ENCODE peak calls at places on chromosomes 2 and 18, in five cellular contexts. U, C, D, W and S are unnamed samples.

GRCh38 chr2:173355132-173355865 is 627 bp downstream of the CDCA7 start:
- DNase-seq in D (no peak), C (no peak), U (peak; percentile 88), W (peak; percentile 60), S (peak; percentile 78)

GRCh38 chr18:45775726-45776125 is 49.7 kb upstream of the SIGLEC15 start:
- DNase-seq in C (no peak), U (no peak), W (no peak), D (no peak), S (peak; percentile 26)

GRCh38 chr18:36194719-36195315 is 7.5 kb downstream of the MOCOS start:
- DNase-seq in U (no peak), W (no peak), D (no peak), C (no peak), S (no peak)

GRCh38 chr18:7370375-7370774 is 139.5 kb downstream of the LRRC30 start:
- DNase-seq in U (no peak), D (no peak), C (no peak), W (no peak), S (no peak)

GRCh38 chr2:9474361-9475117 is at the start of gene IAH1:
- DNase-seq in W (no peak), C (peak; percentile 69), U (peak; percentile 45), D (peak; percentile 86), S (peak; percentile 82)

GRCh38 chr2:9690252-9690651 is 59.5 kb upstream of the YWHAQ start:
- DNase-seq in C (no peak), U (no peak), W (peak; percentile 55), D (no peak), S (peak; percentile 19)

GRCh38 chr2:219045937-219046550 is 4.7 kb upstream of the CFAP65 start:
- DNase-seq in W (peak; percentile 27), U (peak; percentile 82), D (no peak), C (no peak), S (peak; percentile 89)

GRCh38 chr18:79988925-79989361 is 580 bp upstream of the TXNL4A start:
- DNase-seq in W (peak; percentile 59), U (peak; percentile 60), C (no peak), D (no peak), S (peak; percentile 78)

GRCh38 chr18:2978626-2979025 is 34.3 kb downstream of the LPIN2 start:
- DNase-seq in W (peak; percentile 91), U (no peak), D (no peak), C (no peak), S (no peak)

GRCh38 chr2:143282684-143283083 is 153.5 kb downstream of the ARHGAP15 start:
- DNase-seq in U (no peak), C (no peak), W (no peak), D (no peak), S (no peak)

GRCh38 chr2:174610243-174610995 is 12.8 kb upstream of the WIPF1 start:
- DNase-seq in W (no peak), C (no peak), D (no peak), U (no peak), S (no peak)

GRCh38 chr2:233116946-233117345 is 56.8 kb downstream of the INPP5D start:
- DNase-seq in U (no peak), C (no peak), D (no peak), W (no peak), S (no peak)

GRCh38 chr2:106039634-106040033 is 154.5 kb downstream of the UXS1 start:
- DNase-seq in C (no peak), U (no peak), D (no peak), W (no peak), S (no peak)

GRCh38 chr2:136324966-136325365 is 207.0 kb upstream of the CXCR4 start:
- DNase-seq in D (no peak), U (no peak), W (no peak), C (no peak), S (no peak)

GRCh38 chr18:58190842-58191530 is 147.0 kb downstream of the NEDD4L start:
- DNase-seq in W (peak; percentile 26), D (no peak), C (no peak), U (no peak), S (no peak)

GRCh38 chr2:66440692-66441091 is 5.8 kb downstream of the MEIS1 start:
- DNase-seq in C (no peak), D (no peak), W (no peak), U (peak; percentile 80), S (peak; percentile 37)

GRCh38 chr2:67526283-67526682 is 129.2 kb downstream of the ETAA1 start:
- DNase-seq in U (no peak), W (peak; percentile 90), C (no peak), D (no peak), S (no peak)

GRCh38 chr2:32522770-32523169 is 105.1 kb upstream of the TTC27 start:
- DNase-seq in D (no peak), W (peak; percentile 12), U (no peak), C (no peak), S (no peak)

GRCh38 chr18:75057169-75057789 is 151.7 kb downstream of the PTGR3 start:
- DNase-seq in D (no peak), U (no peak), W (no peak), C (no peak), S (no peak)

GRCh38 chr18:51279367-51279984 is 82.0 kb upstream of the MEX3C start:
- DNase-seq in C (no peak), D (no peak), W (no peak), U (no peak), S (no peak)

GRCh38 chr2:134700730-134701129 is 18.1 kb downstream of the TMEM163 start:
- DNase-seq in C (no peak), U (no peak), D (no peak), W (no peak), S (no peak)

GRCh38 chr2:26064846-26065245 is 31.0 kb downstream of the RAB10 start:
- DNase-seq in W (no peak), C (no peak), U (no peak), D (no peak), S (no peak)

GRCh38 chr18:12327510-12328178 is 19.6 kb downstream of the TUBB6 start:
- DNase-seq in D (peak; percentile 75), W (peak; percentile 69), U (peak; percentile 84), C (peak; percentile 63), S (peak; percentile 90)

GRCh38 chr2:219155054-219155644 is 5.5 kb downstream of the NHEJ1 start:
- DNase-seq in D (peak; percentile 60), W (peak; percentile 73), U (peak; percentile 90), C (peak; percentile 5), S (peak; percentile 78)

GRCh38 chr2:189143930-189144329 is 35.6 kb downstream of the COL5A2 start:
- DNase-seq in U (no peak), C (no peak), W (peak; percentile 83), D (no peak), S (no peak)

GRCh38 chr2:202337133-202337532 is 39.0 kb upstream of the BMPR2 start:
- DNase-seq in W (no peak), D (no peak), C (no peak), U (peak; percentile 3), S (no peak)

GRCh38 chr2:168002021-168002553 is 245.3 kb downstream of the STK39 start:
- DNase-seq in U (no peak), W (peak; percentile 59), C (no peak), D (no peak), S (no peak)

GRCh38 chr18:23512641-23513040 is 9.3 kb downstream of the RMC1 start:
- DNase-seq in D (no peak), U (no peak), C (no peak), W (no peak), S (no peak)

GRCh38 chr2:9085353-9085752 is 81.9 kb upstream of the MBOAT2 start:
- DNase-seq in D (no peak), C (no peak), U (no peak), W (no peak), S (no peak)

GRCh38 chr2:15953891-15954680 is 13.7 kb downstream of the MYCN start:
- DNase-seq in U (no peak), D (no peak), W (no peak), C (no peak), S (no peak)

GRCh38 chr18:48607049-48607984 is 68.5 kb downstream of the CTIF start:
- DNase-seq in C (no peak), D (no peak), W (peak; percentile 90), U (peak; percentile 55), S (no peak)

DNA sequence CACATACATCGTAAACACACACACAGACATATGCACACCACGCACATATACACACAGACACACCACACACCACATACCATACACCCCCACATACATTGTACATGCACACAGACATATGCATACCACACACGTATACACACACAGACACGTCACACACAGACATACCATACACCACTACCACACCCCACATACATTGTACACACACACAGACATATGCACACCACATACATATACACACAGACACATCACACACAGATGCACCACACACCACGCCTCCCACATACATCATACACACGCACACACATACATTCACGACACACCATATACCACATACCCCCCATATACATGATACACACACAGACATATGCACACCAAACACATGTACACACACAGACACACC is 58.4 kb downstream of the KIF5C start:
- DNase-seq in W (no peak), D (no peak), U (no peak), C (no peak), S (no peak)
- H3K27me3 ChIP-seq in W (no peaks in the 10 kb centered on the region), D (no peaks in the 10 kb centered on the region), U (no peaks in the 10 kb centered on the region), C (no peaks in the 10 kb centered on the region), S (no peaks in the 10 kb centered on the region)

DNA sequence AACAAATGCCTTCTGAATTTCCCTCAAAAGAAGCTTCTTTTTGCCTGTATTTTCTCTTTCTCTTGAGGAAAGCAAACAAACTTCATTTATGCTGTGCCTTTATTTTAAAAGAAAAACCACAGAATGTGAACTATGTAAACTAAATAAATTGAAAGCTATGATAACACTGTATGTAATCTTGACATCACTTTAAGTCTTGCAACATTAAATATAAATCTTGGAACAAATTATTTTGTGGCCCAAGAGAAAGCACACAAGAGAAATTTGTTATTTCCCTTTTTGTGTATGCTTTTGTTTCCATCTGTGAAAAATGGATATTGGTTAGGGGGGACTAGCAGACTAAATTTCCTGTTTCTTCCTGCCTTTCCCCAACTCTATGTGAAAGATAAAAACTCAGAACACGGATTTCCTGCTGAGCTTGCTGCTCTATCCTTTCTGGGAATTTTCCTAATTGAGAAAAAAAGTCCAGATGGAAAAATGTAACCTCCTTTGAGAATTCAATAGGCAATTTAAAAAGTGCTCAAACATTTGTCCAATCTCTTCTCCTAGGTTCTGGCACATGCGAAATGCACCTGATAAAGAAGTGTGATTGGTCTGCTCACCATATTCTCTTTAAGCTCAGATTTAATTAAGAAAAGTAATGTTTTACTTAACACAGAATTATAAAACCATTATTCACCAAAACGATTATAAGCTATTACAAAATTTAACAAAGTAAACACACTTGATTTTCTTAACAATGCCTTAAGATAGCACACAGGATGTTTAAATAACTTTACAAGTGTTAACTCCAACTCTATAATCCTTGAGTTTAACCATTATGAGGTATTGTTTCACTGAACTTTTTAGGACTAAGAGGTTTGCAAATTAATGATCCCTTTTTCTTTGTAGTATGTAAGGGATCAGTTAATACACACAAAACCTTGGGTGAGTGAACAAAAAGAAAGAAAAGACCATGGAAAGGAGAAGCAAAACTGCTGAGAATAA is 21.1 kb upstream of the TFPI start:
- DNase-seq in W (peak; percentile 83), C (no peak), U (no peak), D (no peak), S (no peak)
- H3K4me3 ChIP-seq in W (no peak overlapping the region), C (no peak overlapping the region), U (no peak overlapping the region), D (no peak overlapping the region), S (no peak overlapping the region)

GRCh38 chr2:216557820-216558219 is 59.2 kb downstream of the RPL37A start:
- DNase-seq in W (no peak), D (no peak), U (peak; percentile 45), C (no peak), S (peak; percentile 64)
- H3K27me3 ChIP-seq in W (no peaks in the 10 kb centered on the region), D (no peaks in the 10 kb centered on the region), U (no peaks in the 10 kb centered on the region), C (no peaks in the 10 kb centered on the region), S (no peaks in the 10 kb centered on the region)

DNA sequence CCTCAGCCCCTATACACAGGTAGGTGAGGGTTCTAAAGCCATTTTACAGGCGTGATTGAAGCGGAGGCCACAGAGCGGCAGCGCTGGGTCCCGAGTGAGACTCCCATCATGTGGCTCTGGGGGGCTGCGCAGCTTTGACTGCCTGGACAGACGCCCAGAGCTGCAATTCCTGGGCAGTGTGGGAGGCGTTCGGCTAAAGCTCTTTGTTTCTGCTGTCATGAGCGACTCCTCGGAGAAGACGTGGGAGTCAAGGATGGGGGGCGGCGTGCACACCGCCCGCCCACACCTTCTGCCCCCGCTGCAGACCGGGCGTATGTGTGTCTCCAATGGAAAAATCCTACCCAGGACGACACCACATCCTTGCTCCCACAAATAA is 867 bp upstream of the LBH start:
- DNase-seq in U (peak; percentile 69), W (peak; percentile 64), D (peak; percentile 52), C (no peak), S (peak; percentile 66)
- H3K4me3 ChIP-seq in U (peak overlapping the region; percentile 95), W (peak overlapping the region; percentile 84), D (peak overlapping the region; percentile 88), C (peak overlapping the region; percentile 96), S (peak overlapping the region; percentile 77)